ENCODE peak calls at places on chromosomes 3 and 15, in five cellular contexts. One of them, this sample, is unnamed.
A peak's percentile ranks its signal among the peaks of the same experiment; 100 is the strongest.

GRCh38 chr15:79978694-79979519 is 7.9 kb upstream of the BCL2A1 start:
- DNase-seq in A172: no peak
- DNase-seq in AG10803: peak; percentile 85
- DNase-seq in neural crest cell: no peak
- DNase-seq in PC-9: no peak
- DNase-seq in this sample: no peak

GRCh38 chr3:7574435-7574834 is 713.5 kb downstream of the GRM7 start:
- DNase-seq in A172: no peak
- DNase-seq in AG10803: no peak
- DNase-seq in neural crest cell: no peak
- DNase-seq in PC-9: no peak
- DNase-seq in this sample: no peak

GRCh38 chr15:44535509-44536297 is 1.2 kb upstream of the EIF3J start:
- DNase-seq in A172: peak; percentile 34
- DNase-seq in AG10803: no peak
- DNase-seq in neural crest cell: no peak
- DNase-seq in PC-9: peak; percentile 22
- DNase-seq in this sample: no peak

GRCh38 chr3:32839714-32840085 is 21.9 kb downstream of the TRIM71 start:
- DNase-seq in A172: no peak
- DNase-seq in AG10803: no peak
- DNase-seq in neural crest cell: no peak
- DNase-seq in PC-9: no peak
- DNase-seq in this sample: no peak

GRCh38 chr3:148943531-148944200 is 47.7 kb upstream of the GYG1 start:
- DNase-seq in A172: peak; percentile 88
- DNase-seq in AG10803: peak; percentile 92
- DNase-seq in neural crest cell: no peak
- DNase-seq in PC-9: peak; percentile 34
- DNase-seq in this sample: peak; percentile 24

GRCh38 chr15:39188930-39189329 is 391.9 kb upstream of the THBS1 start:
- DNase-seq in A172: peak; percentile 81
- DNase-seq in AG10803: peak; percentile 98
- DNase-seq in neural crest cell: no peak
- DNase-seq in PC-9: peak; percentile 36
- DNase-seq in this sample: no peak

GRCh38 chr3:124760601-124761000 is 30.3 kb downstream of the UMPS start:
- DNase-seq in A172: peak; percentile 58
- DNase-seq in AG10803: peak; percentile 83
- DNase-seq in neural crest cell: no peak
- DNase-seq in PC-9: no peak
- DNase-seq in this sample: no peak

GRCh38 chr3:114872588-114872987 is 274.5 kb downstream of the ZBTB20 start:
- DNase-seq in A172: no peak
- DNase-seq in AG10803: peak; percentile 4
- DNase-seq in neural crest cell: no peak
- DNase-seq in PC-9: no peak
- DNase-seq in this sample: no peak

GRCh38 chr3:135242285-135242684 is 447.2 kb downstream of the EPHB1 start:
- DNase-seq in A172: no peak
- DNase-seq in AG10803: no peak
- DNase-seq in neural crest cell: no peak
- DNase-seq in PC-9: no peak
- DNase-seq in this sample: no peak

GRCh38 chr3:24185738-24186384 is 240.8 kb downstream of the NR1D2 start:
- DNase-seq in A172: peak; percentile 72
- DNase-seq in AG10803: peak; percentile 73
- DNase-seq in neural crest cell: peak; percentile 16
- DNase-seq in PC-9: peak; percentile 12
- DNase-seq in this sample: no peak

GRCh38 chr3:107690522-107691138 is 167.9 kb downstream of the BBX start:
- DNase-seq in A172: peak; percentile 52
- DNase-seq in AG10803: peak; percentile 71
- DNase-seq in neural crest cell: no peak
- DNase-seq in PC-9: no peak
- DNase-seq in this sample: no peak

GRCh38 chr3:188296761-188297689 is 143.1 kb downstream of the LPP start:
- DNase-seq in A172: peak; percentile 41
- DNase-seq in AG10803: peak; percentile 83
- DNase-seq in neural crest cell: no peak
- DNase-seq in PC-9: no peak
- DNase-seq in this sample: no peak

GRCh38 chr15:70882361-70882760 is 9.9 kb downstream of the THAP10 start:
- DNase-seq in A172: no peak
- DNase-seq in AG10803: no peak
- DNase-seq in neural crest cell: no peak
- DNase-seq in PC-9: no peak
- DNase-seq in this sample: no peak

GRCh38 chr3:2711081-2711480 is 399.1 kb downstream of the IL5RA start:
- DNase-seq in A172: no peak
- DNase-seq in AG10803: no peak
- DNase-seq in neural crest cell: no peak
- DNase-seq in PC-9: no peak
- DNase-seq in this sample: no peak

GRCh38 chr3:55686720-55687254 is 199.7 kb upstream of the WNT5A start:
- DNase-seq in A172: peak; percentile 38
- DNase-seq in AG10803: peak; percentile 66
- DNase-seq in neural crest cell: no peak
- DNase-seq in PC-9: no peak
- DNase-seq in this sample: no peak

GRCh38 chr3:190346541-190346940 is 24.3 kb upstream of the CLDN1 start:
- DNase-seq in A172: peak; percentile 10
- DNase-seq in AG10803: no peak
- DNase-seq in neural crest cell: no peak
- DNase-seq in PC-9: no peak
- DNase-seq in this sample: no peak

GRCh38 chr3:175329373-175329772 is 470.2 kb downstream of the NAALADL2 start:
- DNase-seq in A172: no peak
- DNase-seq in AG10803: no peak
- DNase-seq in neural crest cell: no peak
- DNase-seq in PC-9: no peak
- DNase-seq in this sample: no peak

GRCh38 chr3:81544385-81544784 is 217.1 kb downstream of the GBE1 start:
- DNase-seq in A172: no peak
- DNase-seq in AG10803: no peak
- DNase-seq in neural crest cell: no peak
- DNase-seq in PC-9: no peak
- DNase-seq in this sample: no peak

GRCh38 chr3:140308535-140308934 is 369.3 kb upstream of the TRIM42 start:
- DNase-seq in A172: no peak
- DNase-seq in AG10803: no peak
- DNase-seq in neural crest cell: no peak
- DNase-seq in PC-9: no peak
- DNase-seq in this sample: no peak

GRCh38 chr3:119181765-119182164 is 8.4 kb downstream of the UPK1B start:
- DNase-seq in A172: peak; percentile 13
- DNase-seq in AG10803: peak; percentile 31
- DNase-seq in neural crest cell: no peak
- DNase-seq in PC-9: peak; percentile 83
- DNase-seq in this sample: no peak